ENCODE peak calls at places on chromosomes 12 and 14, in seven cellular contexts. U, L, K, P, D, J and T are unnamed samples.

GRCh38 chr12:98743362-98743953 is 98.4 kb downstream of the APAF1 start:
- DNase-seq in U (no peak), L (peak; percentile 39), K (no peak), P (no peak), D (no peak), J (no peak), T (peak; percentile 6)

GRCh38 chr14:98186140-98186539 is 1085.9 kb downstream of the BCL11B start:
- DNase-seq in U (no peak), L (no peak), K (no peak), P (no peak), D (no peak), J (no peak), T (no peak)

GRCh38 chr14:89574420-89574819 is 157.4 kb upstream of the FOXN3 start:
- DNase-seq in U (no peak), L (no peak), K (no peak), P (no peak), D (no peak), J (no peak), T (no peak)

GRCh38 chr14:60622920-60623263 is 26.4 kb downstream of the SIX1 start:
- DNase-seq in U (no peak), L (no peak), K (no peak), P (no peak), D (no peak), J (peak; percentile 41), T (no peak)

GRCh38 chr12:122104844-122105243 is 26.3 kb downstream of the MLXIP start:
- DNase-seq in U (no peak), L (no peak), K (no peak), P (no peak), D (no peak), J (no peak), T (no peak)

GRCh38 chr14:21070083-21070609 is at the start of gene ARHGEF40:
- DNase-seq in U (peak; percentile 80), L (no peak), K (no peak), P (peak; percentile 24), D (no peak), J (peak; percentile 41), T (no peak)

GRCh38 chr12:83142914-83143313 is 456.2 kb downstream of the TMTC2 start:
- DNase-seq in U (no peak), L (no peak), K (no peak), P (no peak), D (no peak), J (no peak), T (no peak)

GRCh38 chr14:55294603-55295002 is 23.4 kb downstream of the FBXO34 start:
- DNase-seq in U (no peak), L (no peak), K (no peak), P (no peak), D (no peak), J (no peak), T (no peak)

GRCh38 chr14:33842299-33842698 is 108.6 kb downstream of the EGLN3 start:
- DNase-seq in U (no peak), L (no peak), K (no peak), P (no peak), D (no peak), J (no peak), T (peak; percentile 8)

GRCh38 chr12:113268621-113269020 is 47.4 kb downstream of the TPCN1 start:
- DNase-seq in U (peak; percentile 38), L (no peak), K (no peak), P (no peak), D (no peak), J (no peak), T (no peak)

GRCh38 chr14:89330236-89331002 is 86.6 kb downstream of the FOXN3 start:
- DNase-seq in U (peak; percentile 60), L (no peak), K (no peak), P (no peak), D (no peak), J (peak; percentile 73), T (no peak)

GRCh38 chr12:13255792-13256704 is 59.5 kb downstream of the EMP1 start:
- DNase-seq in U (peak; percentile 95), L (peak; percentile 84), K (peak; percentile 90), P (no peak), D (peak; percentile 90), J (peak; percentile 96), T (peak; percentile 91)

GRCh38 chr14:68638056-68638816 is 154.6 kb downstream of the ZFP36L1 start:
- DNase-seq in U (no peak), L (no peak), K (no peak), P (no peak), D (no peak), J (no peak), T (no peak)

GRCh38 chr12:52417742-52418141 is 11.6 kb upstream of the KRT82 start:
- DNase-seq in U (no peak), L (no peak), K (no peak), P (peak; percentile 59), D (no peak), J (no peak), T (no peak)

GRCh38 chr14:97369901-97370300 is 572.7 kb downstream of the VRK1 start:
- DNase-seq in U (no peak), L (no peak), K (no peak), P (no peak), D (peak; percentile 4), J (no peak), T (no peak)

GRCh38 chr12:93113317-93114006 is 184.4 kb upstream of the EEA1 start:
- DNase-seq in U (no peak), L (no peak), K (no peak), P (no peak), D (no peak), J (peak; percentile 47), T (no peak)

GRCh38 chr12:19303496-19303895 is 135.8 kb upstream of the AEBP2 start:
- DNase-seq in U (no peak), L (no peak), K (no peak), P (no peak), D (no peak), J (no peak), T (no peak)

GRCh38 chr12:127272864-127273263 is 994.1 kb upstream of the TMEM132C start:
- DNase-seq in U (no peak), L (no peak), K (no peak), P (no peak), D (peak; percentile 75), J (peak; percentile 78), T (peak; percentile 77)